ENCODE peak calls at places on chromosomes 12 and 14, in ten cellular contexts. P, V, R, A, C, W, D, E, S and L are unnamed samples.

GRCh38 chr14:102486513-102487203 is 22.9 kb downstream of the ANKRD9 start:
- DNase-seq in P (no peak), V (no peak), R (no peak), A (peak; percentile 46), C (no peak), W (no peak), D (no peak), E (no peak), S (no peak), L (no peak)

GRCh38 chr12:124730455-124730932 is 133.2 kb downstream of the SCARB1 start:
- DNase-seq in P (peak; percentile 60), V (peak; percentile 63), R (no peak), A (no peak), C (peak; percentile 91), W (no peak), D (peak; percentile 73), E (no peak), S (peak; percentile 45), L (no peak)

GRCh38 chr12:127414186-127414585 is 852.8 kb upstream of the TMEM132C start:
- DNase-seq in P (no peak), V (no peak), R (no peak), A (no peak), C (no peak), W (no peak), D (no peak), E (no peak), S (no peak), L (no peak)

GRCh38 chr14:82500222-82500621 is 966.6 kb upstream of the SEL1L start:
- DNase-seq in P (no peak), V (no peak), R (no peak), A (no peak), C (no peak), W (no peak), D (no peak), E (no peak), S (no peak), L (no peak)

GRCh38 chr12:104604070-104604994 is 147.6 kb downstream of the CHST11 start:
- DNase-seq in P (peak; percentile 81), V (peak; percentile 75), R (peak; percentile 86), A (no peak), C (peak; percentile 77), W (no peak), D (peak; percentile 96), E (peak; percentile 89), S (peak; percentile 38), L (no peak)

GRCh38 chr12:121465921-121466799 is 66.2 kb downstream of the RNF34 start:
- DNase-seq in P (no peak), V (no peak), R (no peak), A (peak; percentile 90), C (no peak), W (peak; percentile 63), D (no peak), E (no peak), S (peak; percentile 41), L (no peak)

GRCh38 chr12:95102916-95103671 is 29.7 kb upstream of the NR2C1 start:
- DNase-seq in P (no peak), V (no peak), R (peak; percentile 90), A (no peak), C (no peak), W (no peak), D (peak; percentile 94), E (peak; percentile 92), S (no peak), L (no peak)

GRCh38 chr12:27615331-27615891 is 80.8 kb upstream of the REP15 start:
- DNase-seq in P (no peak), V (no peak), R (no peak), A (no peak), C (no peak), W (no peak), D (peak; percentile 56), E (peak; percentile 71), S (no peak), L (no peak)

GRCh38 chr12:3299929-3300832 is 190.8 kb upstream of the PRMT8 start:
- DNase-seq in P (peak; percentile 83), V (peak; percentile 95), R (peak; percentile 24), A (peak; percentile 95), C (peak; percentile 81), W (peak; percentile 93), D (peak; percentile 96), E (peak; percentile 92), S (peak; percentile 87), L (no peak)

GRCh38 chr12:114655934-114656697 is 27.9 kb downstream of the TBX3 start:
- DNase-seq in P (peak; percentile 70), V (peak; percentile 29), R (no peak), A (no peak), C (peak; percentile 88), W (no peak), D (peak; percentile 93), E (peak; percentile 35), S (no peak), L (no peak)

GRCh38 chr14:39186941-39187525 is 12.0 kb downstream of the PNN start:
- DNase-seq in P (no peak), V (no peak), R (no peak), A (no peak), C (no peak), W (no peak), D (no peak), E (no peak), S (no peak), L (no peak)

GRCh38 chr14:39182770-39183684 is 8.0 kb downstream of the PNN start:
- DNase-seq in P (no peak), V (no peak), R (no peak), A (no peak), C (no peak), W (no peak), D (no peak), E (no peak), S (no peak), L (no peak)

GRCh38 chr14:39181693-39182047 is 6.6 kb downstream of the PNN start:
- DNase-seq in P (no peak), V (no peak), R (no peak), A (no peak), C (no peak), W (no peak), D (no peak), E (no peak), S (no peak), L (no peak)

GRCh38 chr14:39185256-39186049 is 10.4 kb downstream of the PNN start:
- DNase-seq in P (no peak), V (no peak), R (no peak), A (no peak), C (no peak), W (no peak), D (no peak), E (no peak), S (no peak), L (no peak)

GRCh38 chr14:39184628-39185255 is 9.7 kb downstream of the PNN start:
- DNase-seq in P (no peak), V (no peak), R (no peak), A (no peak), C (no peak), W (no peak), D (no peak), E (no peak), S (no peak), L (no peak)
- TF ChIP-seq POLR2A in P (no peak), V (no peak), R (no peak), A (no peak), C (no peak), W (no peak), D (no peak), E (no peak), S (no peak), L (no peak)

GRCh38 chr14:23641915-23642588 is 5.9 kb downstream of the DHRS2 start:
- DNase-seq in P (no peak), V (no peak), R (no peak), A (no peak), C (no peak), W (no peak), D (no peak), E (no peak), S (no peak), L (no peak)
- H3K4me3 ChIP-seq in P (no peak overlapping the region), V (no peak overlapping the region), R (no peak overlapping the region), A (no peak overlapping the region), C (no peak overlapping the region), W (no peak overlapping the region), D (no peak overlapping the region), E (no peak overlapping the region), S (no peak overlapping the region), L (no peak overlapping the region)

DNA sequence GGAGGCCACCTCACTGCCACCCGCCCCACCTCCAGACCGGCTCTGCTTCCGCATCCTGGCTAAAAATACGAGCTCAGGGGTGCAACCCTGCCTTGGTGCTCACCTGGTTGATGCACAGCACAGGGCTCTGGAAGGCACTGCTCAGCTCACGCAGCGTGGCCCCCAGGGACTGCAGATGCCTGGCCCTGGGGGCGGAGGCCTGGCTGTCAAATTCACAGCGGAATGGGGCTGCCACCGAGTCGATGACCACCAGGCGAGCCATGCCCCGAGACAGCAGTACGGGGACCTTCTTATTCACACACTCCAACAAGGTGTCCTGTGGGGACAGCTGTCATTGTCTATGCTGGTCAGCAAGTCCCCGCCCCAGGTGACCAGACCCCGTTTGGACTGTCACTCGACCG is 16.0 kb downstream of the XRCC3 start:
- DNase-seq in P (no peak), V (no peak), R (no peak), A (no peak), C (no peak), W (no peak), D (no peak), E (no peak), S (no peak), L (no peak)
- H3K27ac ChIP-seq in P (no peak overlapping the region), V (no peak overlapping the region), R (no peak overlapping the region), A (no peak overlapping the region), C (no peak overlapping the region), W (no peak overlapping the region), D (no peak overlapping the region), E (no peak overlapping the region), S (no peak overlapping the region), L (no peak overlapping the region)

DNA sequence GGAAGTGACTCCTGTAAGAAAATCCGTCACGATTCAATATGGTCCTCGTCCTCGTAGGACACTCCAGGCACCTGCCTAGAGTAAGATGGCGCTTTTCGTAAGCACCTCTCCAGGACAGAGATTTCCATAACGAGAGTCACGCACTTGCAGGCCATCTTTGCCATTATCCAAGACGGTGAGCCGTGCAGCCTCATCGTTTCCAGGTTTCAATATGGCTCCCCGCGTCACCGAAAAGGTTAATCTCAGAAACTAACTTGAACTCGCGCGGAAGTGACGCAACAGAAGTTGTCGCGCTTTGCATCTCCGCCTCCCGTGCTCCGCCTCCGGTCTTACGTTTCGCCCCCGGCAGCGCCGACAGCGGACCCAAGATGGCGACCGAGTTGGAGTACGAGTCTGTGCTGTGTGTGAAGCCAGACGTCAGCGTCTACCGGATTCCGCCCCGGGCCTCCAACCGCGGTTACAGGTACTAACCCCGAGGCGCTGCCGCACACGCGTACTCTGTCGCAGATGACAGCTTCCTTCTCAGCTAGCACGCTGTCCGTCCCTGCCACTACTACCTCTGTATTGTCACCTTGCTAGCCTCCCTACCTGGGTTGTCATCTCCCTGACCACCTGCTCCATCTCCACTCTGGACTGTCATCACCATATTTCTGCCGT is at the start of gene NECAP1:
- DNase-seq in P (peak; percentile 94), V (peak; percentile 95), R (peak; percentile 89), A (peak; percentile 99), C (peak; percentile 95), W (peak; percentile 95), D (peak; percentile 97), E (peak; percentile 96), S (peak; percentile 97), L (peak; percentile 97)
- TF ChIP-seq POLR2A in P (peak; percentile 78), V (peak; percentile 87), R (peak; percentile 96), A (peak; percentile 74), C (peak; percentile 87), W (peak; percentile 83), D (peak; percentile 82), E (peak; percentile 79), S (peak; percentile 81), L (no peak)